ENCODE peak calls at places on chromosomes 5 and 9, in six cellular contexts. M is NCI-H510A treated with DMSO at 0.1 percent for 48 hours, T is NCI-H526 treated with DMSO at 0.1 percent for 48 hours, A is ovary, I is left cardiac atrium, Q is A549. H is an unnamed sample.

GRCh38 chr5:132495063-132495671 is 4.6 kb upstream of the IRF1 start:
- DNase-seq in M (no peak), T (no peak), A (peak), I (no peak), Q (no peak), H (no peak)

GRCh38 chr5:68554566-68555279 is 339.2 kb downstream of the PIK3R1 start:
- DNase-seq in M (no peak), T (no peak), A (no peak), I (peak), Q (no peak), H (peak)

GRCh38 chr5:157858527-157859226 is at the start of gene CLINT1:
- DNase-seq in M (peak), T (peak), A (peak), I (peak), Q (peak), H (peak)

GRCh38 chr5:168315991-168316578 is 24.6 kb downstream of the WWC1 start:
- DNase-seq in M (peak), T (peak), A (no peak), I (no peak), Q (no peak), H (no peak)

GRCh38 chr5:29942089-29942488 is 1251.4 kb upstream of the CDH6 start:
- DNase-seq in M (no peak), T (no peak), A (no peak), I (no peak), Q (no peak), H (no peak)

GRCh38 chr9:33329117-33329563 is 38.8 kb downstream of the NFX1 start:
- DNase-seq in M (no peak), T (no peak), A (no peak), I (peak), Q (peak), H (no peak)

GRCh38 chr5:81826128-81826527 is 75.2 kb upstream of the SSBP2 start:
- DNase-seq in M (no peak), T (no peak), A (no peak), I (no peak), Q (no peak), H (no peak)

GRCh38 chr5:159034083-159034824 is 65.5 kb downstream of the EBF1 start:
- DNase-seq in M (no peak), T (no peak), A (no peak), I (no peak), Q (no peak), H (no peak)

GRCh38 chr9:133763272-133764183 is 25.4 kb upstream of the SARDH start:
- DNase-seq in M (no peak), T (no peak), A (peak), I (no peak), Q (no peak), H (no peak)

GRCh38 chr5:174903333-174903732 is 179.0 kb downstream of the MSX2 start:
- DNase-seq in M (no peak), T (no peak), A (no peak), I (no peak), Q (no peak), H (no peak)

GRCh38 chr5:124920909-124921666 is 174.6 kb upstream of the ZNF608 start:
- DNase-seq in M (no peak), T (no peak), A (no peak), I (no peak), Q (no peak), H (no peak)

GRCh38 chr5:66281309-66281708 is 137.2 kb downstream of the SREK1 start:
- DNase-seq in M (no peak), T (no peak), A (no peak), I (no peak), Q (no peak), H (no peak)

GRCh38 chr5:157602505-157602904 is 26.9 kb upstream of the ADAM19 start:
- DNase-seq in M (no peak), T (no peak), A (no peak), I (no peak), Q (no peak), H (no peak)